ENCODE peak calls at places on chromosomes 12 and 14, in four cellular contexts. E, K, B and T are unnamed samples.

GRCh38 chr14:50964683-50965390 is 20.6 kb upstream of the PYGL start:
- DNase-seq in E (no peak), K (peak), B (no peak), T (peak)

GRCh38 chr12:95286713-95287112 is 69.1 kb downstream of the VEZT start:
- DNase-seq in E (no peak), K (no peak), B (no peak), T (no peak)

GRCh38 chr14:24310666-24311604 is at the start of gene LTB4R:
- DNase-seq in E (peak), K (peak), B (peak), T (peak)

GRCh38 chr14:31239673-31240072 is 32.1 kb upstream of the HECTD1 start:
- DNase-seq in E (no peak), K (no peak), B (no peak), T (no peak)

GRCh38 chr12:93766802-93767523 is 89.8 kb downstream of the CRADD start:
- DNase-seq in E (no peak), K (no peak), B (no peak), T (peak)

GRCh38 chr12:42482086-42482819 is 107.3 kb downstream of the PRICKLE1 start:
- DNase-seq in E (no peak), K (peak), B (peak), T (peak)

GRCh38 chr12:5535531-5535930 is 103.6 kb downstream of the NTF3 start:
- DNase-seq in E (no peak), K (no peak), B (no peak), T (no peak)

GRCh38 chr14:63473194-63473788 is 69.9 kb downstream of the PPP2R5E start:
- DNase-seq in E (no peak), K (no peak), B (no peak), T (no peak)

GRCh38 chr14:24037658-24038037 is 14.2 kb upstream of the CARMIL3 start:
- DNase-seq in E (no peak), K (peak), B (no peak), T (no peak)

GRCh38 chr12:49292729-49293055 is 2.3 kb upstream of the PRPH start:
- DNase-seq in E (no peak), K (peak), B (no peak), T (no peak)

GRCh38 chr12:53994691-53995310 is 5.2 kb upstream of the HOXC9 start:
- DNase-seq in E (no peak), K (no peak), B (no peak), T (no peak)

GRCh38 chr12:93137656-93138612 is 208.8 kb upstream of the EEA1 start:
- DNase-seq in E (no peak), K (no peak), B (no peak), T (peak)

GRCh38 chr12:121538699-121539061 is 42.1 kb downstream of the KDM2B start:
- DNase-seq in E (no peak), K (peak), B (no peak), T (no peak)

GRCh38 chr14:66628646-66629045 is 120.7 kb downstream of the GPHN start:
- DNase-seq in E (no peak), K (no peak), B (no peak), T (peak)

GRCh38 chr12:95266250-95266649 is 48.6 kb downstream of the VEZT start:
- DNase-seq in E (no peak), K (no peak), B (no peak), T (no peak)

GRCh38 chr14:99035268-99035667 is 236.7 kb downstream of the BCL11B start:
- DNase-seq in E (no peak), K (no peak), B (peak), T (peak)

GRCh38 chr14:61485670-61486069 is 164.3 kb downstream of the PRKCH start:
- DNase-seq in E (no peak), K (no peak), B (no peak), T (no peak)

GRCh38 chr14:71591929-71592328 is 340.3 kb upstream of the RGS6 start:
- DNase-seq in E (no peak), K (no peak), B (no peak), T (peak)

GRCh38 chr12:102757874-102758244 is 159.2 kb downstream of the PAH start:
- DNase-seq in E (no peak), K (no peak), B (no peak), T (no peak)

GRCh38 chr12:10621278-10621677 is 7.9 kb upstream of the MAGOHB start:
- DNase-seq in E (no peak), K (no peak), B (no peak), T (no peak)

GRCh38 chr14:99195602-99196309 is 76.2 kb downstream of the BCL11B start:
- DNase-seq in E (no peak), K (no peak), B (no peak), T (no peak)

GRCh38 chr12:49900371-49900770 is 3.3 kb downstream of the FAIM2 start:
- DNase-seq in E (no peak), K (no peak), B (no peak), T (no peak)

GRCh38 chr12:26611598-26611997 is 221.4 kb downstream of the ITPR2 start:
- DNase-seq in E (no peak), K (no peak), B (no peak), T (no peak)

GRCh38 chr12:26617513-26617912 is 215.5 kb downstream of the ITPR2 start:
- DNase-seq in E (no peak), K (no peak), B (no peak), T (no peak)

GRCh38 chr12:26610774-26611173 is 222.2 kb downstream of the ITPR2 start:
- DNase-seq in E (no peak), K (no peak), B (no peak), T (no peak)

GRCh38 chr12:26612203-26612602 is 220.8 kb downstream of the ITPR2 start:
- DNase-seq in E (no peak), K (no peak), B (no peak), T (peak)

DNA sequence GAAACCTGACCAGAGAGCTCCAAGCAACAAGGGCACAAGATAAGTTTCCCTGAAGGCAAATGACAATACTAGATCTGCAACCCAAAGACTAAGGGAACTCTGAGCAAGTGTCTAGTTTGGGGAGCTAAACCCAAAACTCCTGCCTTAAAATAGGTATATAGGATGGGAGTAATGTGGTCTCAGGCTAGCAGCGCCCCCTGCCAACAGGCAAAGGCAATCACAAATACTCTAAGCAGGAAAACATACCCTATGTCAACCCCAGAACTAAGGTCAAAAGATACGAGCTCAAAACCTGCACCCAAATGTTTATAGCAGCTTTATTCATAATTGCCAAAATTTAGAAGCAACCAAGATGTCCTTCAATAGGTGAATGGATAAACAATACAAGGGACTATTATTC is 218.8 kb downstream of the ITPR2 start:
- DNase-seq in E (no peak), K (no peak), B (no peak), T (peak)
- TF ChIP-seq CTCF in E (no peak), K (no peak), B (peak), T (peak)

DNA sequence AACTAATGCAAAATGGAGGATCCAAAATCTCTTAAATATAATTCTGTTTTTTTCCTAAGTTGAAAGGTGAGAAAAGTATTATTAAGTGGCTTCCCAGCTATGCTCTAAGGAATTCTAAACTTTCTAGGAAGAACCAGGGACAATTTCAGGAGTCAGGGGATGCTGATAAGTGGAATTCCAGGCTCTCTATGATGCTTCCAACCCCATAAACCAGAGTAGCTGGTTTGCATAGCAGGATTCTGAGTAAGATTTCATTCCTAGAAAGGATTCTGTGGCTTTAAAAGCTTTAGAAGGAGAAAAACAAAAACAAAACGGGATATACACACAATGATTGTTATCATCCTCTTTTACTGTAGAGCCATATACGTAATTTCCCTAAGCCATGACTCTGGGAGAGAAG is 93.9 kb downstream of the SLC16A7 start:
- DNase-seq in E (no peak), K (no peak), B (no peak), T (no peak)
- H3K4me3 ChIP-seq in E (no peak), K (no peak), B (no peak), T (no peak)

DNA sequence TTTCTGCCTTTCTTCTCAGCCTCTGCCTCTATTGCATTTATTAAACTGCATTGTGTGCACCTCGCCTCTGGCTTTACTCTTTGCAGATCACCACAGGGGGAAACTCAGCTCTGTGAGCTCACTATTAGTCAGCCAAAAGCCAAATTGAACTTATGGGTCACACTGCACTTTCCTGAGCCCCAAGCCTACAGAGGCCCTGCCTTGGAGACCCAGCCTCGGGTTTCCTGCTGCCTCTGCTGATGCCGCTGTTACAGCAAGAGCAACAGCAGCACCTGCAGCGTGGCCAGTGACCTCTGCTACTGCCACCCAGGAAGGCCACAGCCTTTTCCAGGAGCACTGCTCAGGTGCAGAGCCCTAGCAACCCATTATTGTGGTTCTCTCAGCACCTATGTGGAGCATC is 122.5 kb downstream of the DAD1 start:
- DNase-seq in E (no peak), K (no peak), B (no peak), T (no peak)
- TF ChIP-seq CTCF in E (no peak), K (no peak), B (no peak), T (no peak)

GRCh38 chr14:92653162-92653651 is 95.2 kb downstream of the LGMN start:
- DNase-seq in E (peak), K (no peak), B (no peak), T (no peak)
- H3K4me3 ChIP-seq in E (peak), K (peak), B (peak), T (no peak)

DNA sequence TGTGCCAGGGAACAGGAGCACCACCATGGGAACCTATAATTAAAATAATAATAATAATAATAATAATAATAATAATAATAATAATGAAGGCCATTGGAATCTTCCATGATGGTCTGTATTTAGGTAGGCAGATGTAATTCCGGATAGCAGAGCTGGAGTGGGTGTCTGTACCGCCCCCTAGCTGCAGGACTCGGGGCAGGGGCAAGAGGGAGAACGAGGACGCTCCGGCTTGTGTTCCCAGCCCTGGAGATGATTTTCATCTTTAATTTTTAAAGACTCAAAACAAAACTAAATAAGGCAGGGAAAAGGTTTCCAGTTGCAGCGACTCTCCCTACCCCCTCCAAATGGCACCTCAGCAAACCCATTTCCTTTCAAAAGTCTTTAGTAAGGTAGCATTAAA is 501.1 kb downstream of the VRK1 start:
- DNase-seq in E (no peak), K (no peak), B (no peak), T (no peak)
- TF ChIP-seq CTCF in E (no peak), K (no peak), B (no peak), T (no peak)

GRCh38 chr14:96424104-96424989 is 32.4 kb downstream of the AK7 start:
- DNase-seq in E (no peak), K (peak), B (no peak), T (peak)
- H3K4me3 ChIP-seq in E (peak), K (peak), B (peak), T (peak)

DNA sequence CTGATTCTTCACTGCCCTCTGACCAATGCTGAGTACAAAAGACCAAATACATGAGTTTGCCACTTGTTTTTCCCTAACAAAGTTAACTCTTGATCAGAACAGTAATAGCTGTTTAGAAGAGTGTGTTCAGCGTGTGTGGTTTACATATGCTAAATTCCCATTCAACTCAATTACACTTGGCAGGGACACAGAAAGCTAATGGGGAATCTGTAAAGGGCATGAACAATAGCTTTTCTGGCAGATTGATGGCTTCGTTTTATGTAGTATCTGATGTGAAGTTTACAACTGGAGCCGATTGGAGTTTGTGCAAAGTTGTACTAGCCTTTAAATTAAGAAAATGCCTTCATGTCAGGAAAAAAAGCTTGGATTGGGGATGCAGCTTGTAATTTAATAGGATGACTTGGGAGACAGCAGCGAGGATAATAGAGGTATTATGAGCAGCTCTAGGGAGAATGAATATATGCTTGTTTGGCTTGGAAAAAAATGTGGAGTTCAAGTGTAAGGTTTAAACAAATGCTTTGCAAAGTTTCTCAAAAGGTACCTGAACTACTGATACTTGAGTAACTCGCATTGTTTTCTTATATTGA is 65.4 kb upstream of the RASSF3 start:
- DNase-seq in E (no peak), K (no peak), B (no peak), T (no peak)
- TF ChIP-seq CTCF in E (no peak), K (no peak), B (no peak), T (no peak)

DNA sequence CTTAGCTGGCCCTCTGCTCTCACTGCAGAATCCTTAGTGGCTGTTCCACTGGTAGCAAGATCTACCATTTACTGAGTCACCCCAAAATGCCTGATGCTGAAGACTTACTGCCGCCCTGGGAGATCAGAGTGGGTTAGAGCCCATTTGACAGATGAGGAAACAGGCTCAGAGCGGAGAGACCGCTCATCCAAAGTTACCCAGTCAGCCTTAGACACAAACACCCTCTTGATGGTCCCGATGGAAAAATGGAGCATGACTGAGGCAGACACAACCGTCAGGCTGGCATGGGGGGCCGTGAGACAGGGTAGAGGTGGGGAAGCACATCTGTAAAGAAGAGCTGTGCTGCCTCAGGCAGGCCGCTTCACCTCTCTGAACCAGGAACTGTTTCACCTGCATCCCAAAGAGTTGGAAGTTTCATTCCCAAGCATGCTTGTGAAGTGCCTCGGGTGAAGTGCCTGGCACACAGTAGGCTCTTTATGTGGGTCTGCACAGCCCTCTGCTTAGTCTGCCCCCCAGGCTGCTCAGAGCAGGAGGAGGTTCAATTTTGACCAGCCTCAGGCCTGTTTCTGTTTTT is 581 bp upstream of the SERPINA1 start:
- DNase-seq in E (no peak), K (no peak), B (no peak), T (no peak)
- H3K4me3 ChIP-seq in E (no peak), K (peak), B (no peak), T (no peak)

DNA sequence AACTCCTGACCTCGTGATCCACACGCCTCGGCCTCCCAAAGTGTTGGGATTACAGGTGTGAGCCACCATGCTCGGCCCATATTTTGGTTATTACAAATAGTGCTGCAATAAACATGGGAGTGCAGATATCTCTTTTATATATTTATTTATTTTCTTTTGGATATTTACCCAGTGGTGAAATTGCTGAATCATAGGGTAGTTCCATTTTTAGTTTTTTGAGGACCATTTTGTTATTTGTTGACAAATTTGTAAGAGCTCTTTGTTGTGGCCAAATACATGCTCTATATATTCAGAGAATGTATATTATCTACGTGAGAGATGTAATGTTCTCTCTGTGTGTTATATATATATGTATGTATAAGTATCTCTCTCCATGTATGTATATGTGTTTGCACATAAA is 15.9 kb downstream of the AMN1 start:
- DNase-seq in E (no peak), K (no peak), B (no peak), T (no peak)
- TF ChIP-seq CTCF in E (no peak), K (no peak), B (no peak), T (no peak)